ENCODE peak calls at places on chromosomes 7 and 10, in six cellular contexts. Z is mesendoderm, T is mesenchymal stem cell, H is neuronal stem cell, J is IMR-90, A is H1. L is an unnamed sample.
A peak's percentile ranks its signal among the peaks of the same experiment; 100 is the strongest.

GRCh38 chr7:602341-603141 is 82.9 kb upstream of the PDGFA start:
- DNase-seq in Z (no peak), T (no peak), H (no peak), J (no peak), A (no peak), L (no peak)

GRCh38 chr10:86785968-86786367 is 29.5 kb downstream of the BMPR1A start:
- DNase-seq in Z (no peak), T (peak; percentile 26), H (no peak), J (no peak), A (no peak), L (no peak)

GRCh38 chr10:108424656-108425055 is 1260.2 kb upstream of the SORCS1 start:
- DNase-seq in Z (no peak), T (peak; percentile 30), H (no peak), J (peak; percentile 54), A (no peak), L (no peak)

GRCh38 chr10:33041783-33042437 is 83.9 kb upstream of the ITGB1 start:
- DNase-seq in Z (peak; percentile 96), T (no peak), H (no peak), J (no peak), A (peak; percentile 44), L (peak; percentile 55)

GRCh38 chr7:134622303-134622995 is 24.2 kb upstream of the BPGM start:
- DNase-seq in Z (no peak), T (no peak), H (no peak), J (no peak), A (no peak), L (no peak)

GRCh38 chr10:94125856-94126255 is 132.1 kb downstream of the PLCE1 start:
- DNase-seq in Z (peak; percentile 25), T (peak; percentile 83), H (no peak), J (peak; percentile 94), A (no peak), L (no peak)

GRCh38 chr7:151254851-151255250 is 6.4 kb upstream of the SMARCD3 start:
- DNase-seq in Z (no peak), T (no peak), H (no peak), J (no peak), A (no peak), L (no peak)

GRCh38 chr10:8873310-8873709 is 818.8 kb downstream of the GATA3 start:
- DNase-seq in Z (peak; percentile 6), T (peak; percentile 10), H (no peak), J (no peak), A (no peak), L (no peak)

GRCh38 chr10:131851332-131851731 is 49.5 kb upstream of the PPP2R2D start:
- DNase-seq in Z (no peak), T (no peak), H (no peak), J (no peak), A (peak; percentile 8), L (no peak)

GRCh38 chr7:151174246-151175046 is 7.0 kb upstream of the GBX1 start:
- DNase-seq in Z (peak; percentile 68), T (peak; percentile 11), H (no peak), J (peak; percentile 11), A (peak; percentile 84), L (peak; percentile 54)

GRCh38 chr7:102424787-102425218 is 8.6 kb upstream of the ORAI2 start:
- DNase-seq in Z (no peak), T (no peak), H (no peak), J (no peak), A (no peak), L (no peak)

GRCh38 chr10:117610321-117610720 is 67.8 kb downstream of the EMX2 start:
- DNase-seq in Z (no peak), T (no peak), H (no peak), J (no peak), A (peak; percentile 46), L (peak; percentile 36)

GRCh38 chr7:17986826-17987225 is 40.8 kb downstream of the PRPS1L1 start:
- DNase-seq in Z (no peak), T (peak; percentile 84), H (no peak), J (peak; percentile 88), A (no peak), L (no peak)

GRCh38 chr7:30080818-30081217 is 52.6 kb downstream of the PLEKHA8 start:
- DNase-seq in Z (no peak), T (no peak), H (no peak), J (no peak), A (no peak), L (no peak)

GRCh38 chr7:48161407-48162125 is 9.7 kb upstream of the ABCA13 start:
- DNase-seq in Z (no peak), T (no peak), H (no peak), J (peak; percentile 10), A (no peak), L (no peak)
- H2BK5ac ChIP-seq in Z (no peak overlapping the region), T (no peak overlapping the region), H (no peak overlapping the region), J (no peak overlapping the region), A (no peak overlapping the region), L (no peak overlapping the region)

DNA sequence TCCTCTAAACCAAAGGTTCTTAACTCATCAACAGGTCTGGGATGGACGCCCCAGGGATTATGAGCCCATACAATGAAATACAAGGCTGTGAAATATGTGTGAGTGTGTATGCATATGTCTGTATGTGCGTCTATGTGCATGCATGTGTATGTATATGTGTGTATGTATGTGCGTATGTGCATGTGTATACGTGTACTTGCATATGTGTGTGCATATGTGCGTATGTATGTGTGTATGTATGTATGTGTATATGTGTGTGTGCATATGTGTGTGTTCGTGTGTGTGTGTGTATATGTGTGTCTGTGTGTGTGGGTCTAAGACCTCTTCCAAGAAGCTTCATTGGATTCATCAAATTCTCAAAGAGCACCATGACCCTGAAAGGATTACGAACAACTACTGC is 112.3 kb downstream of the SFMBT2 start:
- DNase-seq in Z (no peak), T (no peak), H (no peak), J (no peak), A (no peak), L (no peak)
- H2BK15ac ChIP-seq in Z (no peak overlapping the region), T (no peak overlapping the region), H (no peak overlapping the region), J (no peak overlapping the region), A (no peak overlapping the region), L (no peak overlapping the region)

GRCh38 chr7:7178081-7178480 is 4.3 kb upstream of the C1GALT1 start:
- DNase-seq in Z (no peak), T (no peak), H (no peak), J (no peak), A (no peak), L (no peak)
- H2BK5ac ChIP-seq in Z (no peak overlapping the region), T (no peak overlapping the region), H (no peak overlapping the region), J (no peak overlapping the region), A (no peak overlapping the region), L (no peak overlapping the region)

DNA sequence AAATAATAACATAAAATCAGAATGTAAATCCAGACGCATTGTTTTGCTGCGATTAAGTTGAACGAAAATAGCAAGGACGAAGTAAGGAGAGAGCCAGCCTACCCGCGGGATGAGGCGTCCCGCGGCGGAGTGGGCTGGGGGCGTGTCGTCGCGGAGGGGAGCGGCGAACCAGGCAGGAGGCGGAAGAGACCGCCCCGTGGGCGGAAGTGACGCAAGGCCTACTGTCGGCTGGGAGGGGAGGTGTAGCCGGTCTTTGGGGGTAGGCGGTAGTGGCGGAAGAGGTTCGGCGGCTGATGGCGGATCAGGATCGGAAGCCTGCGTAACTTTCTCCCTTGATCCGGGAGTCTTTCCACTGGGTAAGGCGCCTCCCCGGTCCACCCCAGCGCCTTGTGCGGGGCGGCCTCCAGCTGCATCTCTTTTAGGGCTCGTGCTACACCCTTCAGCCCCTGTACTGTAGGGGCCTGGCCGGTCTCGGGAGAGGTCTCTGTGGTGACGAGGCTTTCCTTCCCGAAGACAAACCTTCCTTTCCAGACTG is at the start of gene TAX1BP1:
- DNase-seq in Z (peak; percentile 96), T (peak; percentile 97), H (peak; percentile 83), J (peak; percentile 94), A (peak; percentile 92), L (peak; percentile 95)
- H2BK15ac ChIP-seq in Z (no peak within 1 kb of the TSS), T (no peak within 1 kb of the TSS), H (no peak within 1 kb of the TSS), J (peak within 1 kb of the TSS; percentile 62), A (peak within 1 kb of the TSS; percentile 29), L (no peak within 1 kb of the TSS)

DNA sequence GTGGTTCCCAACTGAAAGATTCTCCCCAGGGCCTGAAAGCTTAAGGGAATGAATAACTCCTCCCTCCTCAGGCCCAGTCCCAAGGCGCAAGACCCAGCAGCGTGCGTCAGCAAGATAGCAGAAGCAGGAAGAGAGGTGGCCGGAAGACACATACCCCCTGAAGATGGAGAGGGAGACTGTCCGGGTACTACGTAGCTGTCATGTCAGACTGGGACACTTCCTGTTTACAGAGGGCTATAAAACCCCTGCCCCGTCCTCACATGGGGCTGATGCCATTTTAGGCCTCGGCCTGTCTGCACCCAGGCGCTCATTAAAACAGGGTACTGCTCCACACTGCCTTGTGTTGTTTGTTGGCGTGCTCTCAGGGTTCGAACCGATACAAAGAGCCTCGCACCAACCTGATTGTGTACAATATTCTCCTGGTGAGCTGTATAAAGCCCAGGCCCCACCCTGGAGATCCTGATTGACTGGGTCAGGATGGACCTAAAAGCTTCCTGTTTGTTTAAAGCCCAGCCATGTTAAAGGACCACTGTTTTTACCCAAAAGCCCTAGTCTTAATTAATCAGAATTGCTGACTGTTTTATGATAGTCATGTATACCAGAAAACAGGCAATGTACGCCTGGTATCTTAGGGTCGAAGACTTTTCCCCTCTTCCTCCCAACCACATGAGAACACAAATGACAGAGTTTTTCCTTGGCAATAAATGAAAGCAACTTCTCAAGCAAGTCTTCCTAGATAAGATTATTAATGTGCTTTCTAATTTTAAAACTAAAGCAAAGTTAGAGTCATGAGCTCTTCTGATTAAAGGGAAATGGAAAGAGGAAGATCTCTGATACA is 251.5 kb downstream of the DOCK4 start:
- DNase-seq in Z (peak; percentile 23), T (peak; percentile 28), H (no peak), J (no peak), A (no peak), L (no peak)
- H2BK5ac ChIP-seq in Z (no peak overlapping the region), T (no peak overlapping the region), H (no peak overlapping the region), J (no peak overlapping the region), A (peak overlapping the region; percentile 15), L (no peak overlapping the region)

GRCh38 chr10:110363572-110364411 is 59.1 kb upstream of the SMNDC1 start:
- DNase-seq in Z (no peak), T (no peak), H (no peak), J (no peak), A (no peak), L (no peak)

GRCh38 chr10:110358869-110359629 is 54.3 kb upstream of the SMNDC1 start:
- DNase-seq in Z (peak; percentile 89), T (no peak), H (no peak), J (no peak), A (no peak), L (peak; percentile 61)

GRCh38 chr10:110361800-110362456 is 57.2 kb upstream of the SMNDC1 start:
- DNase-seq in Z (peak; percentile 92), T (no peak), H (no peak), J (no peak), A (no peak), L (no peak)

GRCh38 chr10:110358278-110358677 is 53.6 kb upstream of the SMNDC1 start:
- DNase-seq in Z (no peak), T (no peak), H (no peak), J (no peak), A (no peak), L (no peak)

DNA sequence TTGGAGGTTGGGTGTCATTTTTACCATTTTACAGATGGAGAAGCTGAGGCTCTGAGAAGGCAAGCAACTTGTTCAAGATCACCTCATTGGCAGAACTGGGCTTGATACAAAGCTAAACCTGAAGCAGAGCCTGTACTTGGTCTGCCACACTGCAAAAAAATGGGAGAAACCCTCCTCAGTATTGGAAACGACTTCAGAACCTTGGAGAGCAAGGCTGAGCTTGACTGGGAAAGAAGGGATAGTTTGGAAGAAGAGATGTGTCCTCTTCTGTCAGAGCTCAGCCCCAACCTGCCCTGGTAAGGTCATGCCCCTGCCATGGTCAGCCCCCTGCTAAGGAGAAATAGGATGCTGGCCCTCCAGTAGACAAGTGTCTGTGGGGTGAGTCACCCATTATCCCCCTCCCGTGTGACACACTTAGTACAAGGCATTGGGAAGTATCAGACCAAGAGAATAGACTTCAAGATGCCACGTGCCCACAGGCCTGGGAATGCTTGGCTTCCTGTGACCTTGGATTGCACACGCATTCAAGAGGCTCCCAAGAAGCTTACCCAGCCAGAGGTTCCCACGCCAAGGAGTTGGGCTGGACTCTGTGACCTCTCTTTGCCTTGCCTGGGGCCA is 56.2 kb upstream of the SMNDC1 start:
- DNase-seq in Z (peak; percentile 56), T (peak; percentile 55), H (no peak), J (no peak), A (no peak), L (no peak)
- H2BK15ac ChIP-seq in Z (no peak overlapping the region), T (no peak overlapping the region), H (no peak overlapping the region), J (no peak overlapping the region), A (no peak overlapping the region), L (no peak overlapping the region)